ENCODE peak calls at places on chromosomes 11 and 22, in four cellular contexts. G, O, V and F are unnamed samples.

GRCh38 chr22:48276933-48277867 is 1514.8 kb downstream of the TBC1D22A start:
- DNase-seq in G (no peak), V (no peak), O (no peak), F (no peak)

GRCh38 chr11:43923327-43924111 is 18.9 kb upstream of the C11orf96 start:
- DNase-seq in V (no peak), O (no peak), G (no peak), F (no peak)

GRCh38 chr11:7599209-7599608 is 74.1 kb downstream of the CYB5R2 start:
- DNase-seq in O (no peak), G (no peak), V (no peak), F (no peak)

GRCh38 chr11:119434531-119435330 is 11.8 kb upstream of the THY1 start:
- DNase-seq in V (no peak), G (no peak), O (no peak), F (no peak)

GRCh38 chr11:123246749-123247497 is 51.9 kb upstream of the CLMP start:
- DNase-seq in O (peak), G (peak), V (no peak), F (peak)

GRCh38 chr11:46239801-46240061 is 37.7 kb upstream of the CREB3L1 start:
- DNase-seq in G (no peak), O (no peak), V (no peak), F (no peak)

GRCh38 chr11:34468209-34468841 is 29.6 kb downstream of the CAT start:
- DNase-seq in O (peak), G (peak), V (no peak), F (peak)

GRCh38 chr11:102279641-102280170 is 37.6 kb upstream of the BIRC3 start:
- DNase-seq in V (peak), G (no peak), O (peak), F (no peak)

GRCh38 chr11:57413681-57414080 is 13.2 kb downstream of the SLC43A3 start:
- DNase-seq in O (no peak), G (no peak), V (no peak), F (no peak)

GRCh38 chr22:39472570-39473556 is 16.1 kb downstream of the MGAT3 start:
- DNase-seq in G (peak), V (no peak), O (no peak), F (no peak)

GRCh38 chr11:114075891-114076441 is 16.5 kb downstream of the ZBTB16 start:
- DNase-seq in G (peak), V (no peak), O (peak), F (peak)

GRCh38 chr22:42432020-42432596 is at the start of gene NFAM1:
- DNase-seq in O (no peak), V (no peak), G (no peak), F (no peak)

GRCh38 chr11:113137735-113138529 is 176.5 kb upstream of the TTC12 start:
- DNase-seq in O (no peak), V (no peak), G (peak), F (no peak)

GRCh38 chr11:86798988-86799387 is 1.4 kb upstream of the PRSS23 start:
- DNase-seq in O (no peak), V (no peak), G (no peak), F (no peak)

GRCh38 chr22:32622004-32622761 is 147.6 kb downstream of the FBXO7 start:
- DNase-seq in G (no peak), O (peak), V (no peak), F (peak)

GRCh38 chr22:42385691-42386090 is 46.5 kb downstream of the NFAM1 start:
- DNase-seq in G (no peak), V (no peak), O (no peak), F (no peak)

GRCh38 chr11:78339483-78339882 is 78.1 kb downstream of the GAB2 start:
- DNase-seq in V (no peak), G (peak), O (no peak), F (no peak)

GRCh38 chr11:86706341-86707131 is 34.1 kb upstream of the ME3 start:
- DNase-seq in G (no peak), O (peak), V (no peak), F (no peak)

GRCh38 chr11:59197990-59198389 is 14.7 kb downstream of the MPEG1 start:
- DNase-seq in V (no peak), G (no peak), O (no peak), F (no peak)

GRCh38 chr22:47574551-47574950 is 812.1 kb downstream of the TBC1D22A start:
- DNase-seq in V (no peak), G (no peak), O (no peak), F (no peak)

GRCh38 chr11:90216611-90217010 is 6.2 kb downstream of the CHORDC1 start:
- DNase-seq in G (no peak), O (no peak), V (no peak), F (no peak)

GRCh38 chr11:90222152-90222458 is 744 bp downstream of the CHORDC1 start:
- DNase-seq in O (no peak), G (no peak), V (no peak), F (no peak)

GRCh38 chr11:90220391-90220790 is 2.5 kb downstream of the CHORDC1 start:
- DNase-seq in V (no peak), O (no peak), G (no peak), F (no peak)

GRCh38 chr11:90218606-90219005 is 4.2 kb downstream of the CHORDC1 start:
- DNase-seq in G (no peak), V (no peak), O (no peak), F (peak)

GRCh38 chr11:90219438-90219837 is 3.4 kb downstream of the CHORDC1 start:
- DNase-seq in G (no peak), O (no peak), V (no peak), F (no peak)
- TF ChIP-seq CREM in G (no peak), O (no peak), V (no peak), F (no peak)

DNA sequence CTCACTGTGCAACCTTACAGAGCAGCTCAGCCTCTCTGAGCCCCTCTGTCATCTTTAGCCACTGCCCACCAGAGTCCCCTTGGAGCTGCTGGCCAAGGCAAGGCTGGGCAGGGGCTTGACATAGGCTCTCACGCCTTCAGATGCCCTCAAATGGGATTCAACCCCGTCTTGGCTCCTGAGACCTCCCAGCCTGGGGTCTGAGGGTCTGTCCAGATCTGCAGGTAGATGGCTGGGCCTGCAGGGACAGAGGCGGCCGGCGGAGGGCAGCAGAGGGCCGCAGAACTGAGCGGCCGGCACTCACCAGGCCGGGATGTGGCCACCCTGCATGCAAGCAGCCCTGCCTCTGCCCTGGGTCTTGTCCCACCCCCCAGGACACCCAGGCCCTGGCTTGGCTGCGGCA is 18.2 kb upstream of the PRODH start:
- DNase-seq in G (peak), V (no peak), O (peak), F (peak)
- TF ChIP-seq CBFB in G (no peak), V (no peak), O (no peak), F (no peak)

GRCh38 chr11:94557992-94558391 is 9.2 kb upstream of the PIWIL4 start:
- DNase-seq in V (no peak), G (no peak), O (no peak), F (no peak)
- TF ChIP-seq CREM in V (no peak), G (no peak), O (no peak), F (no peak)

DNA sequence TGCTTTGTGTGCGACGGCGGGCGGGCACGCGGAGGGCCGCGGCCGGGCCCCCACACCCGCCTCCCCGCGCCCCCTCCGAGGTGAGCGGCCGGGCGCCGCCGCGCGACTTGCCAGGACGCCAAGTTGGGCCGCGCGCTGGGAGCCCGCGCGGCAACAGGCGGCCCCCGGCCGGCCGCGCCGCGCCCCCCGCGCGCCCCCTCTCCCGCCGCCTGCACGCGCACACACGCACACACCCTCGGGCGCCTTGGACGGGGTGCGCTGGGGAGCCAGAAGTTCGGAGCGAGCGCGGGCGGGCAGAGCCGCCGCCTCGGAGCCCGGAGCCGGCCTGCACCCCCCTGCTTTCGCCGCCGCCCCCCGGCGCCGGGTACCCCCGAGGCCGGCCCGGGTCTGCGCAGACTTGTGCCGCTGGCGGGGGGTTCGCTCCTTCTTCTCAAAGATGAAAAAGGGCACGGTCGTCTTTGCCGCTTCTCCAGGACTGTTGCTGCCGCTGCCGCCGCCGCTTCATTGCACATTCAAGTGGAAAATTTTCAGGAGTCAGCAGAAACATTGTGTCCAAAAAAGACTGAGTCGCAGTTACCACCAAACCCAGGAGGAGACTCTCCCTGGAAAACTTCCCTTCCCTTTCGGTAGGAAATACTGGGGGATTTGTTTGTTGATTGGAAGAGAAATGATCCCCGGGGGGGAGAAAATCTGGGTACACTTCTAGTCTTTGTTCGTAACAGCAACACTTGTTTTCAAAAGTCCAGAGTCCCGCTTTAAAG is 895 bp downstream of the TEAD1 start:
- DNase-seq in O (no peak), V (no peak), G (peak), F (peak)
- TF ChIP-seq CBFB in O (no peak), V (no peak), G (no peak), F (no peak)

DNA sequence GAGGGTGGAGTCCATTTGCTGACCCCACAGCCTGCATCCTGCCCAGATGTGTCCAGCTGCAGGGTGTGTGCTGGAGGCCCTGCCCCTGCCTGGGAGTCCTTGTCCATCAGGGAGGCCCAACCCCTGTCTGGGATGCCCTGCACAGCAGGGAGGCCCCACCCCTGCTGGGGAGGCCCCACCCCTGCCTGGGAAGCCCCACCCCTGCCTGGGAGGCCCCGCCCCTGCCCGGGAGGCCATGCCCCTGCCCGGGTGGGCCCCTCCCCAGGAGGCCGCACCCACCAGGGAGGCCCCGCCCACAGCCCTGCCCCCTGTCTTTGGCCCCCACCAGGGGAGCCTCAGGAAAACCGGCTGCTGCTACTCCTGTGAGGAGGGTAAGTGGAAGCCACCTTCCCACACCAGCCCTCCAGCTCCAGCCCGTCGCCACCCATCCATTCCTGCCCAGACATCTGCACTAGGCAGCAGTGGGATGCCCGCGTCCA is 37.2 kb downstream of the MUC5B start:
- DNase-seq in V (no peak), G (peak), O (peak), F (peak)
- TF ChIP-seq CREM in V (no peak), G (no peak), O (no peak), F (no peak)